ENCODE peak calls at places on chromosome 20, in four cellular contexts. One of them, this sample, is unnamed.

GRCh38 chr20:36202891-36203338 is 33.4 kb upstream of the AAR2 start:
- DNase-seq in SK-N-SH: peak
- DNase-seq in HCT116: peak
- DNase-seq in K562: peak
- DNase-seq in this sample: peak

GRCh38 chr20:8154636-8155035 is 22.6 kb downstream of the PLCB1 start:
- DNase-seq in SK-N-SH: no peak
- DNase-seq in HCT116: no peak
- DNase-seq in K562: no peak
- DNase-seq in this sample: no peak

GRCh38 chr20:36098364-36098763 is 56.2 kb upstream of the EPB41L1 start:
- DNase-seq in SK-N-SH: no peak
- DNase-seq in HCT116: no peak
- DNase-seq in K562: no peak
- DNase-seq in this sample: no peak

GRCh38 chr20:25077610-25078169 is 4.3 kb downstream of the VSX1 start:
- DNase-seq in SK-N-SH: peak
- DNase-seq in HCT116: no peak
- DNase-seq in K562: no peak
- DNase-seq in this sample: peak

GRCh38 chr20:19964289-19965263 is 52.6 kb upstream of the NAA20 start:
- DNase-seq in SK-N-SH: no peak
- DNase-seq in HCT116: no peak
- DNase-seq in K562: peak
- DNase-seq in this sample: peak

GRCh38 chr20:33919653-33920052 is 74.1 kb upstream of the RALY start:
- DNase-seq in SK-N-SH: no peak
- DNase-seq in HCT116: no peak
- DNase-seq in K562: no peak
- DNase-seq in this sample: no peak

GRCh38 chr20:53946106-53946505 is 124.3 kb downstream of the BCAS1 start:
- DNase-seq in SK-N-SH: no peak
- DNase-seq in HCT116: no peak
- DNase-seq in K562: no peak
- DNase-seq in this sample: no peak

GRCh38 chr20:36173451-36173933 is 19.0 kb downstream of the EPB41L1 start:
- DNase-seq in SK-N-SH: peak
- DNase-seq in HCT116: no peak
- DNase-seq in K562: peak
- DNase-seq in this sample: no peak

GRCh38 chr20:1803216-1804128 is 91.7 kb upstream of the SIRPA start:
- DNase-seq in SK-N-SH: peak
- DNase-seq in HCT116: no peak
- DNase-seq in K562: no peak
- DNase-seq in this sample: no peak

GRCh38 chr20:59938696-59939051 is 1.4 kb downstream of the PPP1R3D start:
- DNase-seq in SK-N-SH: no peak
- DNase-seq in HCT116: no peak
- DNase-seq in K562: no peak
- DNase-seq in this sample: no peak

GRCh38 chr20:63819224-63819917 is 11.7 kb downstream of the ZBTB46 start:
- DNase-seq in SK-N-SH: no peak
- DNase-seq in HCT116: no peak
- DNase-seq in K562: peak
- DNase-seq in this sample: peak

GRCh38 chr20:61935926-61936700 is 129.6 kb downstream of the TAF4 start:
- DNase-seq in SK-N-SH: no peak
- DNase-seq in HCT116: no peak
- DNase-seq in K562: no peak
- DNase-seq in this sample: no peak

GRCh38 chr20:62387993-62388635 is 1.2 kb downstream of the RPS21 start:
- DNase-seq in SK-N-SH: no peak
- DNase-seq in HCT116: no peak
- DNase-seq in K562: no peak
- DNase-seq in this sample: no peak

GRCh38 chr20:34705383-34706021 is 1.4 kb downstream of the TP53INP2 start:
- DNase-seq in SK-N-SH: no peak
- DNase-seq in HCT116: no peak
- DNase-seq in K562: peak
- DNase-seq in this sample: peak

GRCh38 chr20:17765017-17765416 is 65.3 kb downstream of the BANF2 start:
- DNase-seq in SK-N-SH: no peak
- DNase-seq in HCT116: no peak
- DNase-seq in K562: no peak
- DNase-seq in this sample: no peak

GRCh38 chr20:47591231-47591630 is 89.5 kb downstream of the NCOA3 start:
- DNase-seq in SK-N-SH: no peak
- DNase-seq in HCT116: no peak
- DNase-seq in K562: no peak
- DNase-seq in this sample: no peak

GRCh38 chr20:63320616-63321147 is 27.7 kb downstream of the COL20A1 start:
- DNase-seq in SK-N-SH: no peak
- DNase-seq in HCT116: no peak
- DNase-seq in K562: no peak
- DNase-seq in this sample: no peak

GRCh38 chr20:23434521-23435313 is 4.8 kb upstream of the CSTL1 start:
- DNase-seq in SK-N-SH: no peak
- DNase-seq in HCT116: no peak
- DNase-seq in K562: no peak
- DNase-seq in this sample: no peak

GRCh38 chr20:59785118-59785959 is 148.1 kb downstream of the SYCP2 start:
- DNase-seq in SK-N-SH: no peak
- DNase-seq in HCT116: no peak
- DNase-seq in K562: no peak
- DNase-seq in this sample: no peak

GRCh38 chr20:14673164-14673563 is 335.8 kb upstream of the FLRT3 start:
- DNase-seq in SK-N-SH: no peak
- DNase-seq in HCT116: no peak
- DNase-seq in K562: no peak
- DNase-seq in this sample: no peak

GRCh38 chr20:63769891-63770474 is 30.4 kb downstream of the SLC2A4RG start:
- DNase-seq in SK-N-SH: no peak
- DNase-seq in HCT116: no peak
- DNase-seq in K562: no peak
- DNase-seq in this sample: no peak

GRCh38 chr20:539848-540247 is 3.7 kb downstream of the CSNK2A1 start:
- DNase-seq in SK-N-SH: no peak
- DNase-seq in HCT116: no peak
- DNase-seq in K562: peak
- DNase-seq in this sample: peak

GRCh38 chr20:35603695-35604443 is 11.8 kb upstream of the SPAG4 start:
- DNase-seq in SK-N-SH: no peak
- DNase-seq in HCT116: no peak
- DNase-seq in K562: no peak
- DNase-seq in this sample: no peak

GRCh38 chr20:23663180-23663579 is 25.4 kb upstream of the CST3 start:
- DNase-seq in SK-N-SH: no peak
- DNase-seq in HCT116: no peak
- DNase-seq in K562: no peak
- DNase-seq in this sample: no peak

GRCh38 chr20:33372993-33373441 is 28.3 kb downstream of the CDK5RAP1 start:
- DNase-seq in SK-N-SH: no peak
- DNase-seq in HCT116: no peak
- DNase-seq in K562: no peak
- DNase-seq in this sample: peak

GRCh38 chr20:16641511-16641910 is 68.3 kb upstream of the KIF16B start:
- DNase-seq in SK-N-SH: no peak
- DNase-seq in HCT116: no peak
- DNase-seq in K562: no peak
- DNase-seq in this sample: no peak

GRCh38 chr20:1291191-1291741 is 25.2 kb downstream of the SNPH start:
- DNase-seq in SK-N-SH: no peak
- DNase-seq in HCT116: no peak
- DNase-seq in K562: no peak
- DNase-seq in this sample: no peak

GRCh38 chr20:22652685-22653568 is 68.6 kb upstream of the FOXA2 start:
- DNase-seq in SK-N-SH: no peak
- DNase-seq in HCT116: no peak
- DNase-seq in K562: no peak
- DNase-seq in this sample: no peak

GRCh38 chr20:58020656-58021454 is 207.6 kb downstream of the ANKRD60 start:
- DNase-seq in SK-N-SH: peak
- DNase-seq in HCT116: no peak
- DNase-seq in K562: no peak
- DNase-seq in this sample: no peak

GRCh38 chr20:49956689-49957443 is 20.7 kb downstream of the RNF114 start:
- DNase-seq in SK-N-SH: no peak
- DNase-seq in HCT116: no peak
- DNase-seq in K562: no peak
- DNase-seq in this sample: peak

DNA sequence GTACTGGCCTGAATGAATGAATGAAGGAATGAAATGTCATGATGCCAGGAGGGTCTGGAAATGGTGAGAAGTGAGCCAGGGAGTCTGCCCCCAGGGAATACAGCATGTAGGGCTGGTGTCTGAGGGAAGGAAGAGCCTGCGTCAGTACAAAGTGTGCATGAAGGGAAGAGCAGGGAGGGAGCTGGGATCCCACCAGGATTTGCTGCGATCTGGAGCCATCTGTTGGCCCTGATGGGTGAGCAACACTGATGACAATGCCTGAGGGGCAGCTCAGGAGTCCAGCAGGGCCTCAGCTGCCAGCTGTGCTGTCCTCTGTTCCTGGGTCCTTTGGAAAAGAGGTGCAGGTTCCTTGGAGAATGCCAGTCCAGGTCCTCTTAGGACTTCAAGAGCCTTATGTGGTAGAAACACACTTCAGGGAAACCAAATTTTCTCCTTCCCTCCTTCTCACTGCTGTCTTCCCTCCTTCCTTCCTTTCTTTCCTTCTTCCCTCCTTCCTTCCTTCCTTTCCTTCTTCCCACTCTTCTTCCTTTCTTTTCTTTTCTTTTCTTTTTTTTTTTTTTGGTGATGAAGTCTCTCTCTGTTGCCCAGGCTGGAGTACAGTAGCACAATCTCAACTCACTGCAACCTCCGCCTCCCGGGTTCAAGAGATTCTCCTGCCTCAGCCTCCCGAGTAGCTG is 11.5 kb downstream of the BPI start:
- DNase-seq in SK-N-SH: peak
- DNase-seq in HCT116: no peak
- DNase-seq in K562: no peak
- DNase-seq in this sample: no peak
- TF ChIP-seq ELF1 in SK-N-SH: no peak
- TF ChIP-seq ELF1 in HCT116: no peak
- TF ChIP-seq ELF1 in K562: no peak
- TF ChIP-seq ELF1 in this sample: no peak

GRCh38 chr20:48818481-48818987 is 9.3 kb downstream of the PREX1 start:
- DNase-seq in SK-N-SH: no peak
- DNase-seq in HCT116: no peak
- DNase-seq in K562: no peak
- DNase-seq in this sample: no peak
- TF ChIP-seq POLR2AphosphoS5 in SK-N-SH: no peak
- TF ChIP-seq POLR2AphosphoS5 in HCT116: no peak
- TF ChIP-seq POLR2AphosphoS5 in K562: no peak
- TF ChIP-seq POLR2AphosphoS5 in this sample: no peak

DNA sequence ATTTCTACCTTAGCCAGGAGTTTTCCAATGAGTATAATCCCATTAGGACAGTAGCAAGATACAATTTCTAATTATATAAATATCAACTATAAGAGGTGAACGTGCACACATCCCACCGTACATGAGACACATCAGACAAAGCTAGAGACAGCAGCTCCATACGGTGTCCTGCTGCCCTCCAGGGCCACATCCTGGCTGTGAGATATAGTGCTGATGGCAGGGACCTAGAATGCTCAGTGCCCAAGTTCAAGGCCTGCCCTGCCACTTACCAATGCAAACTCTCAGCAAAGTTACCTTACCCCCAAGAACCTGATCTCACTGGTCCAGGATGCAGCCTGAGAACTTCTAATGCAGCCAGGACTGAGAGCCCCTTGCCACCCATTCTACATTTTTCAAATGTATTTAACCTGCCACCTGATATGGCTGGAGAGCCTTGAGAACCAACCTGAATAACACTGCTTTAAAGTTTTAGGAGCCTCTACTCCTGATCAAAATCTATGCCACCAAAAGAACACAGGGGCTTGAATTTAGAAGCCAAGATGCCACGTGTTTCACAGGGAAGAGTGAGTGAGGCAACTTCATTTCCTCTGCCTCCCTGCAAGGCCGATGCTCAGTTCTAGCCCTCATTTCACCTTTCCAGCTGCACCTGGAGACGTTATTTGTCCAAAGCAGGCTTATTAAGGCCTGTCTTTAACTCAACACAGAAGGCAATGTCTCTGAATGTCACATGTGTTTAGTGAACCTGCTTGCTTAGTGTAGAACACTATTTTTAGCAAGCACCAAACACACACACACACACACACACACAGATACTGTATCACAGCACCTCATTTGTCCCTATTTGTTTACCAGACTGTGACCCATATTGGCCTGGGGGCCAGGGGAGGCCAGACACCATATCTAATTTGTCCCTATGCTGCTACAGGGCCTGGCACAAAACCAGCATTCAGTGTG is 6.1 kb downstream of the NFATC2 start:
- DNase-seq in SK-N-SH: no peak
- DNase-seq in HCT116: no peak
- DNase-seq in K562: no peak
- DNase-seq in this sample: no peak
- TF ChIP-seq ELF1 in SK-N-SH: no peak
- TF ChIP-seq ELF1 in HCT116: no peak
- TF ChIP-seq ELF1 in K562: no peak
- TF ChIP-seq ELF1 in this sample: no peak

GRCh38 chr20:48702388-48703041 is 125.3 kb downstream of the PREX1 start:
- DNase-seq in SK-N-SH: peak
- DNase-seq in HCT116: no peak
- DNase-seq in K562: no peak
- DNase-seq in this sample: no peak
- TF ChIP-seq POLR2AphosphoS5 in SK-N-SH: no peak
- TF ChIP-seq POLR2AphosphoS5 in HCT116: no peak
- TF ChIP-seq POLR2AphosphoS5 in K562: no peak
- TF ChIP-seq POLR2AphosphoS5 in this sample: no peak